ENCODE peak calls at places on chromosome 6, in ten cellular contexts. One of them, this sample, is unnamed.

GRCh38 chr6:122484760-122485159 is 13.2 kb upstream of the SERINC1 start:
- DNase-seq in CD8-positive, alpha-beta T cell: no peak
- DNase-seq in iPS DF 6.9: no peak
- DNase-seq in endodermal cell: no peak
- DNase-seq in AG04450: no peak
- DNase-seq in testis: no peak
- DNase-seq in GM23338: peak
- DNase-seq in neural progenitor cell: peak
- DNase-seq in brain microvascular endothelial cell: no peak
- DNase-seq in fibroblast of lung: no peak
- DNase-seq in this sample: no peak

GRCh38 chr6:75397806-75398465 is 95.7 kb downstream of the FILIP1 start:
- DNase-seq in CD8-positive, alpha-beta T cell: no peak
- DNase-seq in fibroblast of lung: peak
- DNase-seq in brain microvascular endothelial cell: no peak
- DNase-seq in AG04450: no peak
- DNase-seq in neural progenitor cell: no peak
- DNase-seq in testis: no peak
- DNase-seq in iPS DF 6.9: no peak
- DNase-seq in endodermal cell: no peak
- DNase-seq in GM23338: no peak
- DNase-seq in this sample: no peak

GRCh38 chr6:21522773-21523490 is 70.6 kb upstream of the SOX4 start:
- DNase-seq in endodermal cell: peak
- DNase-seq in CD8-positive, alpha-beta T cell: no peak
- DNase-seq in fibroblast of lung: no peak
- DNase-seq in testis: no peak
- DNase-seq in neural progenitor cell: peak
- DNase-seq in GM23338: peak
- DNase-seq in AG04450: no peak
- DNase-seq in iPS DF 6.9: peak
- DNase-seq in brain microvascular endothelial cell: no peak
- DNase-seq in this sample: no peak

GRCh38 chr6:30260036-30260504 is 46.9 kb upstream of the TRIM26 start:
- DNase-seq in GM23338: peak
- DNase-seq in endodermal cell: peak
- DNase-seq in CD8-positive, alpha-beta T cell: peak
- DNase-seq in fibroblast of lung: no peak
- DNase-seq in iPS DF 6.9: no peak
- DNase-seq in testis: no peak
- DNase-seq in neural progenitor cell: no peak
- DNase-seq in AG04450: no peak
- DNase-seq in brain microvascular endothelial cell: no peak
- DNase-seq in this sample: peak

GRCh38 chr6:135517527-135517926 is 20.0 kb upstream of the AHI1 start:
- DNase-seq in GM23338: no peak
- DNase-seq in brain microvascular endothelial cell: no peak
- DNase-seq in testis: no peak
- DNase-seq in AG04450: no peak
- DNase-seq in CD8-positive, alpha-beta T cell: no peak
- DNase-seq in neural progenitor cell: no peak
- DNase-seq in iPS DF 6.9: no peak
- DNase-seq in fibroblast of lung: no peak
- DNase-seq in endodermal cell: no peak
- DNase-seq in this sample: no peak

GRCh38 chr6:118685823-118686449 is 34.5 kb upstream of the CEP85L start:
- DNase-seq in fibroblast of lung: no peak
- DNase-seq in GM23338: peak
- DNase-seq in brain microvascular endothelial cell: no peak
- DNase-seq in AG04450: no peak
- DNase-seq in testis: no peak
- DNase-seq in iPS DF 6.9: no peak
- DNase-seq in endodermal cell: peak
- DNase-seq in neural progenitor cell: peak
- DNase-seq in CD8-positive, alpha-beta T cell: no peak
- DNase-seq in this sample: no peak

GRCh38 chr6:159929819-159930218 is 39.0 kb downstream of the MAS1 start:
- DNase-seq in fibroblast of lung: no peak
- DNase-seq in CD8-positive, alpha-beta T cell: peak
- DNase-seq in endodermal cell: no peak
- DNase-seq in iPS DF 6.9: no peak
- DNase-seq in brain microvascular endothelial cell: no peak
- DNase-seq in neural progenitor cell: no peak
- DNase-seq in GM23338: no peak
- DNase-seq in AG04450: no peak
- DNase-seq in testis: no peak
- DNase-seq in this sample: peak

GRCh38 chr6:145310116-145310515 is 425.2 kb downstream of the EPM2A start:
- DNase-seq in GM23338: no peak
- DNase-seq in brain microvascular endothelial cell: no peak
- DNase-seq in neural progenitor cell: no peak
- DNase-seq in CD8-positive, alpha-beta T cell: no peak
- DNase-seq in AG04450: peak
- DNase-seq in iPS DF 6.9: no peak
- DNase-seq in fibroblast of lung: peak
- DNase-seq in endodermal cell: no peak
- DNase-seq in testis: no peak
- DNase-seq in this sample: no peak

GRCh38 chr6:133547136-133547535 is 306.0 kb downstream of the EYA4 start:
- DNase-seq in AG04450: no peak
- DNase-seq in endodermal cell: no peak
- DNase-seq in GM23338: no peak
- DNase-seq in neural progenitor cell: no peak
- DNase-seq in testis: peak
- DNase-seq in CD8-positive, alpha-beta T cell: no peak
- DNase-seq in brain microvascular endothelial cell: no peak
- DNase-seq in fibroblast of lung: no peak
- DNase-seq in iPS DF 6.9: no peak
- DNase-seq in this sample: no peak

GRCh38 chr6:99590728-99591672 is 15.6 kb upstream of the PRDM13 start:
- DNase-seq in AG04450: no peak
- DNase-seq in iPS DF 6.9: no peak
- DNase-seq in testis: no peak
- DNase-seq in brain microvascular endothelial cell: no peak
- DNase-seq in CD8-positive, alpha-beta T cell: no peak
- DNase-seq in endodermal cell: peak
- DNase-seq in neural progenitor cell: peak
- DNase-seq in GM23338: peak
- DNase-seq in fibroblast of lung: no peak
- DNase-seq in this sample: no peak

GRCh38 chr6:163782436-163783003 is 368.0 kb downstream of the QKI start:
- DNase-seq in AG04450: no peak
- DNase-seq in testis: no peak
- DNase-seq in iPS DF 6.9: no peak
- DNase-seq in endodermal cell: peak
- DNase-seq in brain microvascular endothelial cell: no peak
- DNase-seq in CD8-positive, alpha-beta T cell: no peak
- DNase-seq in neural progenitor cell: no peak
- DNase-seq in fibroblast of lung: no peak
- DNase-seq in GM23338: peak
- DNase-seq in this sample: no peak

GRCh38 chr6:22057962-22058361 is 238.9 kb downstream of the PRL start:
- DNase-seq in neural progenitor cell: no peak
- DNase-seq in AG04450: no peak
- DNase-seq in endodermal cell: no peak
- DNase-seq in CD8-positive, alpha-beta T cell: no peak
- DNase-seq in testis: no peak
- DNase-seq in brain microvascular endothelial cell: no peak
- DNase-seq in fibroblast of lung: peak
- DNase-seq in GM23338: no peak
- DNase-seq in iPS DF 6.9: no peak
- DNase-seq in this sample: no peak

DNA sequence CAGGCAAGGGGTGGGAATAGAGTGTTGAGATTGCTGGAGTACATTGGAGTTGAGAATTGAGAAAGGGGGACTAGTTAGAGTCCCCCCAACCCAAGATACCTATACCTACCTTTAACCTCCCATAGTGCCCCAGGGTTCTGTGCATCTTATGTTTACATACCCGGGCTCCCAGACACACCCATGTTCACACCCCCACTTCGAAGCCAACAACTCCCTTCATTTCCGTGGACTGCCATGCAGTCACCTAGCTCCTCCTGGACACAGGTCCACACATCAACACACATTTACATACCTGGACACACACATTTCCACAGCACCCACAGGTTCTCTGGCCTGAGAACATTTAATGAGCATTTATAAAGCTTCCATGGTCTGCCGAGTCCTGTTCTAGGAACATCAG is 5.1 kb downstream of the TMEM63B start:
- DNase-seq in CD8-positive, alpha-beta T cell: no peak
- DNase-seq in GM23338: no peak
- DNase-seq in testis: no peak
- DNase-seq in brain microvascular endothelial cell: no peak
- DNase-seq in iPS DF 6.9: no peak
- DNase-seq in endodermal cell: no peak
- DNase-seq in fibroblast of lung: no peak
- DNase-seq in AG04450: no peak
- DNase-seq in neural progenitor cell: no peak
- DNase-seq in this sample: no peak
- H3K4me3 ChIP-seq in CD8-positive, alpha-beta T cell: no peak
- H3K4me3 ChIP-seq in GM23338: no peak
- H3K4me3 ChIP-seq in testis: no peak
- H3K4me3 ChIP-seq in brain microvascular endothelial cell: no peak
- H3K4me3 ChIP-seq in iPS DF 6.9: no peak
- H3K4me3 ChIP-seq in endodermal cell: no peak
- H3K4me3 ChIP-seq in fibroblast of lung: no peak
- H3K4me3 ChIP-seq in AG04450: no peak
- H3K4me3 ChIP-seq in neural progenitor cell: no peak
- H3K4me3 ChIP-seq in this sample: no peak

GRCh38 chr6:9520417-9521151 is 894.3 kb downstream of the TFAP2A start:
- DNase-seq in GM23338: no peak
- DNase-seq in testis: no peak
- DNase-seq in AG04450: peak
- DNase-seq in fibroblast of lung: peak
- DNase-seq in neural progenitor cell: no peak
- DNase-seq in CD8-positive, alpha-beta T cell: no peak
- DNase-seq in brain microvascular endothelial cell: peak
- DNase-seq in iPS DF 6.9: no peak
- DNase-seq in endodermal cell: no peak
- DNase-seq in this sample: no peak
- H3K27ac ChIP-seq in GM23338: no peak
- H3K27ac ChIP-seq in testis: no peak
- H3K27ac ChIP-seq in AG04450: peak
- H3K27ac ChIP-seq in fibroblast of lung: no peak
- H3K27ac ChIP-seq in neural progenitor cell: no peak
- H3K27ac ChIP-seq in CD8-positive, alpha-beta T cell: no peak
- H3K27ac ChIP-seq in brain microvascular endothelial cell: peak
- H3K27ac ChIP-seq in iPS DF 6.9: no peak
- H3K27ac ChIP-seq in endodermal cell: no peak
- H3K27ac ChIP-seq in this sample: no peak

GRCh38 chr6:33076406-33076934 is 680 bp downstream of the HLA-DPB1 start:
- DNase-seq in iPS DF 6.9: no peak
- DNase-seq in fibroblast of lung: no peak
- DNase-seq in endodermal cell: no peak
- DNase-seq in brain microvascular endothelial cell: no peak
- DNase-seq in GM23338: no peak
- DNase-seq in AG04450: no peak
- DNase-seq in neural progenitor cell: no peak
- DNase-seq in testis: no peak
- DNase-seq in CD8-positive, alpha-beta T cell: no peak
- DNase-seq in this sample: no peak
- H3K4me3 ChIP-seq in iPS DF 6.9: no peak
- H3K4me3 ChIP-seq in fibroblast of lung: no peak
- H3K4me3 ChIP-seq in endodermal cell: no peak
- H3K4me3 ChIP-seq in brain microvascular endothelial cell: no peak
- H3K4me3 ChIP-seq in GM23338: no peak
- H3K4me3 ChIP-seq in AG04450: no peak
- H3K4me3 ChIP-seq in neural progenitor cell: no peak
- H3K4me3 ChIP-seq in testis: no peak
- H3K4me3 ChIP-seq in CD8-positive, alpha-beta T cell: peak
- H3K4me3 ChIP-seq in this sample: no peak

GRCh38 chr6:53059648-53060589 is 5.3 kb upstream of the FBXO9 start:
- DNase-seq in endodermal cell: no peak
- DNase-seq in AG04450: no peak
- DNase-seq in CD8-positive, alpha-beta T cell: no peak
- DNase-seq in iPS DF 6.9: no peak
- DNase-seq in brain microvascular endothelial cell: no peak
- DNase-seq in neural progenitor cell: peak
- DNase-seq in fibroblast of lung: no peak
- DNase-seq in GM23338: no peak
- DNase-seq in testis: no peak
- DNase-seq in this sample: no peak
- H3K27ac ChIP-seq in endodermal cell: no peak
- H3K27ac ChIP-seq in AG04450: no peak
- H3K27ac ChIP-seq in CD8-positive, alpha-beta T cell: no peak
- H3K27ac ChIP-seq in iPS DF 6.9: no peak
- H3K27ac ChIP-seq in brain microvascular endothelial cell: no peak
- H3K27ac ChIP-seq in neural progenitor cell: no peak
- H3K27ac ChIP-seq in fibroblast of lung: no peak
- H3K27ac ChIP-seq in GM23338: no peak
- H3K27ac ChIP-seq in testis: peak
- H3K27ac ChIP-seq in this sample: no peak

GRCh38 chr6:16473908-16474791 is 235.8 kb downstream of the GMPR start:
- DNase-seq in CD8-positive, alpha-beta T cell: no peak
- DNase-seq in AG04450: no peak
- DNase-seq in fibroblast of lung: no peak
- DNase-seq in brain microvascular endothelial cell: no peak
- DNase-seq in iPS DF 6.9: no peak
- DNase-seq in GM23338: no peak
- DNase-seq in endodermal cell: no peak
- DNase-seq in testis: no peak
- DNase-seq in neural progenitor cell: no peak
- DNase-seq in this sample: no peak

GRCh38 chr6:16474834-16475781 is 236.7 kb downstream of the GMPR start:
- DNase-seq in iPS DF 6.9: no peak
- DNase-seq in neural progenitor cell: no peak
- DNase-seq in CD8-positive, alpha-beta T cell: no peak
- DNase-seq in testis: no peak
- DNase-seq in endodermal cell: no peak
- DNase-seq in GM23338: no peak
- DNase-seq in fibroblast of lung: no peak
- DNase-seq in brain microvascular endothelial cell: no peak
- DNase-seq in AG04450: no peak
- DNase-seq in this sample: no peak

GRCh38 chr6:16472349-16473069 is 234.1 kb downstream of the GMPR start:
- DNase-seq in neural progenitor cell: no peak
- DNase-seq in testis: no peak
- DNase-seq in brain microvascular endothelial cell: peak
- DNase-seq in endodermal cell: no peak
- DNase-seq in iPS DF 6.9: no peak
- DNase-seq in AG04450: peak
- DNase-seq in GM23338: no peak
- DNase-seq in CD8-positive, alpha-beta T cell: no peak
- DNase-seq in fibroblast of lung: peak
- DNase-seq in this sample: no peak

GRCh38 chr6:16471898-16472297 is 233.5 kb downstream of the GMPR start:
- DNase-seq in endodermal cell: no peak
- DNase-seq in testis: no peak
- DNase-seq in iPS DF 6.9: no peak
- DNase-seq in neural progenitor cell: no peak
- DNase-seq in AG04450: no peak
- DNase-seq in CD8-positive, alpha-beta T cell: no peak
- DNase-seq in brain microvascular endothelial cell: no peak
- DNase-seq in GM23338: no peak
- DNase-seq in fibroblast of lung: no peak
- DNase-seq in this sample: no peak

GRCh38 chr6:16473184-16473907 is 235.0 kb downstream of the GMPR start:
- DNase-seq in fibroblast of lung: no peak
- DNase-seq in endodermal cell: no peak
- DNase-seq in brain microvascular endothelial cell: no peak
- DNase-seq in GM23338: no peak
- DNase-seq in neural progenitor cell: no peak
- DNase-seq in AG04450: no peak
- DNase-seq in iPS DF 6.9: no peak
- DNase-seq in testis: no peak
- DNase-seq in CD8-positive, alpha-beta T cell: no peak
- DNase-seq in this sample: no peak
- H3K4me3 ChIP-seq in fibroblast of lung: no peak
- H3K4me3 ChIP-seq in endodermal cell: no peak
- H3K4me3 ChIP-seq in brain microvascular endothelial cell: no peak
- H3K4me3 ChIP-seq in GM23338: no peak
- H3K4me3 ChIP-seq in neural progenitor cell: no peak
- H3K4me3 ChIP-seq in AG04450: no peak
- H3K4me3 ChIP-seq in iPS DF 6.9: no peak
- H3K4me3 ChIP-seq in testis: no peak
- H3K4me3 ChIP-seq in CD8-positive, alpha-beta T cell: no peak
- H3K4me3 ChIP-seq in this sample: no peak